ENCODE peak calls at places on chromosome 18, in five cellular contexts. B, V, G, M and W are unnamed samples.

GRCh38 chr18:77251730-77252050 is 2.0 kb downstream of the GALR1 start:
- DNase-seq in B (no peak), V (no peak), G (no peak), M (no peak), W (no peak)

GRCh38 chr18:3498705-3499451 is 48.9 kb downstream of the TGIF1 start:
- DNase-seq in B (peak; percentile 51), V (peak; percentile 39), G (no peak), M (peak; percentile 45), W (peak; percentile 6)

GRCh38 chr18:22348521-22349316 is 69.0 kb downstream of the CTAGE1 start:
- DNase-seq in B (no peak), V (peak; percentile 42), G (no peak), M (peak; percentile 62), W (peak; percentile 85)

GRCh38 chr18:24922491-24922890 is 429.5 kb downstream of the ZNF521 start:
- DNase-seq in B (no peak), V (no peak), G (no peak), M (no peak), W (no peak)

GRCh38 chr18:58208207-58208944 is 164.3 kb downstream of the NEDD4L start:
- DNase-seq in B (no peak), V (peak; percentile 67), G (no peak), M (no peak), W (no peak)

GRCh38 chr18:51957001-51957400 is 383.0 kb upstream of the DCC start:
- DNase-seq in B (no peak), V (no peak), G (no peak), M (no peak), W (no peak)

GRCh38 chr18:60663060-60663989 is 290.8 kb upstream of the MC4R start:
- DNase-seq in B (no peak), V (no peak), G (no peak), M (no peak), W (no peak)

GRCh38 chr18:27202771-27203170 is 17.7 kb upstream of the CHST9 start:
- DNase-seq in B (no peak), V (no peak), G (no peak), M (no peak), W (no peak)

GRCh38 chr18:70279470-70279869 is 9.4 kb upstream of the SOCS6 start:
- DNase-seq in B (no peak), V (peak; percentile 22), G (no peak), M (no peak), W (no peak)

GRCh38 chr18:56702946-56703345 is 51.8 kb downstream of the WDR7 start:
- DNase-seq in B (peak; percentile 41), V (peak; percentile 50), G (peak; percentile 15), M (no peak), W (peak; percentile 63)
- TF ChIP-seq CTCF in B (peak; percentile 37), V (peak; percentile 59), G (peak; percentile 21), M (peak; percentile 64), W (peak; percentile 60)

GRCh38 chr18:50151876-50152275 is 43.1 kb downstream of the MYO5B start:
- DNase-seq in B (peak; percentile 65), V (peak; percentile 12), G (no peak), M (no peak), W (no peak)

GRCh38 chr18:50158866-50159653 is 35.9 kb downstream of the MYO5B start:
- DNase-seq in B (no peak), V (no peak), G (no peak), M (no peak), W (peak; percentile 69)

GRCh38 chr18:50152900-50153299 is 42.0 kb downstream of the MYO5B start:
- DNase-seq in B (no peak), V (no peak), G (no peak), M (no peak), W (no peak)

GRCh38 chr18:50154420-50154819 is 40.5 kb downstream of the MYO5B start:
- DNase-seq in B (no peak), V (no peak), G (no peak), M (no peak), W (no peak)

GRCh38 chr18:50155406-50155805 is 39.5 kb downstream of the MYO5B start:
- DNase-seq in B (no peak), V (no peak), G (no peak), M (no peak), W (no peak)
- TF ChIP-seq CTCF in B (no peak), V (no peak), G (no peak), M (no peak), W (no peak)

DNA sequence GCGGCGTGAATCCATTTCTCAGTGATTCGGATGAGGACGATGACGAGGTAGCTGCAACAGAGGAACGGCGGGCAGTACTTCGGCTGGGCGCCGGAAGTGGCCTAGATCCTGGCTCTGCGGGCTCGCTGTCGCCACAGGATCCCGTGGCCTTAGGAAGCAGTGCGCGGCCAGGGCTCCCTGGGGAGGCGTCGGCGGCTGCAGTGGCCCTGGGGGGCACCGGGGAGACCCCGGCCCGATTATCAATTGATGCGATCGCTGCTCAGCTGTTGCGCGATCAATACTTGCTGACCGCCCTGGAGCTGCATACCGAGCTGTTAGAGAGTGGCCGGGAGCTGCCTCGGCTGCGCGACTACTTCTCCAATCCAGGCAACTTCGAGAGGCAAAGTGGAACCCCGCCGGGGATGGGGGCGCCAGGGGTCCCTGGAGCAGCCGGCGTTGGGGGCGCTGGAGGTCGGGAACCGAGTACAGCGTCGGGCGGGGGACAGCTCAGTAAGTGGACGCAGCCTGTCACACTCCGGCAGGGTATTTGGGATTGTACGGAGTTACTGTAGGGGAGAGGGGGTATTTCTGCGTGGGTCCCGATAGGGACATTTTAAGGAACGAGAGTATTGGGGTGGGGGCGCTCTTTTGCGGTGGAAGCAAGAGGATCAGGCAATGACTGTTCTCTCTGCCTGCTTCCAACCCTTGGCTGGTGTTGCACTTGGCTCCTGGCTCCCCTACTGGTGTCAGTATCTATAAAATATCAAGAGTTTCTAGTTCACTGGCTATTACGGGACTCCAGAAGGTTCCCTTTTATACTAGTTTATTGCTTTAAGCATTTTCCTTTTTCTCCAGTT is 706 bp downstream of the RELCH start:
- DNase-seq in B (peak; percentile 51), V (peak; percentile 21), G (no peak), M (no peak), W (peak; percentile 34)
- TF ChIP-seq CTCF in B (peak; percentile 27), V (peak; percentile 7), G (no peak), M (no peak), W (no peak)

GRCh38 chr18:14074187-14074586 is 58.0 kb downstream of the ZNF519 start:
- DNase-seq in B (peak; percentile 21), V (no peak), G (no peak), M (no peak), W (no peak)
- TF ChIP-seq CTCF in B (peak; percentile 65), V (peak; percentile 5), G (peak; percentile 1), M (no peak), W (peak; percentile 11)

DNA sequence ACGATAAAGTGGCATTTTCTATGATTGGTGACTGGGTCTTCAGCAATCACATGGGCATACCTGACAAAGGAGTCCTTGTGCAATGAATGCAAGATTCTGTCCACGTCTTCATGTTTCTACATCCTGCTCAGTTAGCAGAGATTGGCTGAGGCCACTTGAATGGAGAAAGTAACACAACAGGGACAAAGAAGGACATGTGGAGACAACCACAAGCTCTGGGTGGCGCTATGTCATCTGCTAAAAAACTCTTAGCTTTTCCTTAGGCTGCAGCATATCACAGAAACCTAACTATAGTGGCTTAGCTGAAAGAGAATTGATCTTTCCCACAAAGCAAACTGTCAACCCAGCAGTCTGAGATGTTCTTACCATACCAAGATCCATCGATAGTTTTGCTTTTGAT is 1109.7 kb downstream of the SOCS6 start:
- DNase-seq in B (peak; percentile 50), V (no peak), G (no peak), M (no peak), W (peak; percentile 32)
- TF ChIP-seq CTCF in B (peak; percentile 62), V (no peak), G (no peak), M (no peak), W (peak; percentile 28)

DNA sequence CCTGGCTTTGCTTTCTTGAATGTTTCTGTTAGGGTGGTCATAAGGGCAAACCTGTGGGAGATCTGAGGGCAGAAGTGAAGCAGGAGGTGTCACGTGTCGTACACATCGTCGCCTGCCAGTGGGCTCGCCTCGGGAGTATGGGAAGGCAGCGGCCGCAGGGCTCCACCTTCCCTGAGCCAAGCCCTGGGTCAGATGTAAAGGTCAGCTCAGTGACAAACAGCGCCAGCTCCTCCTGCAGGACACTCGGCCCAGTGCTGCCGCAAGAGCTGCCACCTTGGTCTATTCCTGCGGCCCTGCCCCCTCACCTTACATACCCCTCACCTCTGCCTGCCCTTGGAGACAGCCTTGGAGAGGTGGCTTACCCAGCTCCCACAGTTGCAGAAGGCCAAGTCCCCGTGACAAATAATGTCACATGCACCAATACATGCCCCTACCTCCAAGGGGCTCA is 64.2 kb downstream of the PSMG2 start:
- DNase-seq in B (peak; percentile 61), V (no peak), G (no peak), M (no peak), W (no peak)
- TF ChIP-seq CTCF in B (peak; percentile 77), V (no peak), G (no peak), M (no peak), W (peak; percentile 18)

GRCh38 chr18:46946656-46947282 is 29.4 kb downstream of the KATNAL2 start:
- DNase-seq in B (peak; percentile 94), V (peak; percentile 80), G (no peak), M (peak; percentile 75), W (peak; percentile 89)

GRCh38 chr18:46953195-46953594 is 35.8 kb downstream of the KATNAL2 start:
- DNase-seq in B (no peak), V (no peak), G (no peak), M (no peak), W (no peak)

GRCh38 chr18:46950064-46950656 is 32.8 kb downstream of the KATNAL2 start:
- DNase-seq in B (no peak), V (no peak), G (no peak), M (no peak), W (no peak)
- TF ChIP-seq CTCF in B (peak; percentile 56), V (peak; percentile 33), G (peak; percentile 62), M (peak; percentile 33), W (peak; percentile 39)